ENCODE peak calls at places on chromosomes 4 and X, in five cellular contexts. I is kidney, J is HT1080, Y is stomach, P is HFF-Myc. V is an unnamed sample.

GRCh38 chrX:154991039-154991438 is 31.5 kb downstream of the F8 start:
- DNase-seq in I (no peak), J (no peak), Y (no peak), P (no peak), V (no peak)

GRCh38 chrX:43679778-43680177 is 23.7 kb downstream of the MAOA start:
- DNase-seq in I (no peak), J (no peak), Y (no peak), P (no peak), V (no peak)

GRCh38 chr4:26804451-26804850 is 56.2 kb upstream of the STIM2 start:
- DNase-seq in I (peak), J (no peak), Y (no peak), P (no peak), V (no peak)

GRCh38 chrX:34764842-34765241 is 107.8 kb upstream of the TMEM47 start:
- DNase-seq in I (no peak), J (no peak), Y (no peak), P (no peak), V (no peak)

GRCh38 chr4:139508581-139509237 is 47.3 kb downstream of the SETD7 start:
- DNase-seq in I (no peak), J (no peak), Y (no peak), P (no peak), V (no peak)

GRCh38 chr4:86181585-86181984 is 178.3 kb downstream of the MAPK10 start:
- DNase-seq in I (no peak), J (peak), Y (no peak), P (no peak), V (peak)

GRCh38 chr4:141339966-141340365 is 119.3 kb downstream of the ZNF330 start:
- DNase-seq in I (no peak), J (no peak), Y (no peak), P (no peak), V (no peak)

GRCh38 chr4:125728568-125728967 is 413.8 kb downstream of the FAT4 start:
- DNase-seq in I (no peak), J (peak), Y (no peak), P (no peak), V (peak)

GRCh38 chr4:3365871-3366842 is 73.3 kb downstream of the RGS12 start:
- DNase-seq in I (no peak), J (no peak), Y (no peak), P (no peak), V (no peak)

GRCh38 chr4:88803600-88804096 is 106.0 kb upstream of the NAP1L5 start:
- DNase-seq in I (peak), J (peak), Y (no peak), P (peak), V (peak)

GRCh38 chr4:87406462-87406861 is 15.5 kb upstream of the HSD17B11 start:
- DNase-seq in I (no peak), J (no peak), Y (no peak), P (no peak), V (no peak)